ENCODE peak calls at places on chromosome 6, in four cellular contexts. V, G, P and M are unnamed samples.

GRCh38 chr6:100892693-100893092 is 11.6 kb upstream of the ASCC3 start:
- DNase-seq in V (no peak), G (no peak), P (peak), M (no peak)

GRCh38 chr6:14776307-14776706 is 469.6 kb upstream of the JARID2 start:
- DNase-seq in V (no peak), G (no peak), P (no peak), M (no peak)

GRCh38 chr6:149515494-149515893 is 30.3 kb downstream of the PPIL4 start:
- DNase-seq in V (no peak), G (no peak), P (no peak), M (no peak)

GRCh38 chr6:12138377-12138776 is 126.3 kb downstream of the HIVEP1 start:
- DNase-seq in V (no peak), G (peak), P (no peak), M (no peak)

GRCh38 chr6:36633915-36634314 is 39.8 kb downstream of the SRSF3 start:
- DNase-seq in V (no peak), G (peak), P (peak), M (no peak)

GRCh38 chr6:169411296-169411695 is 157.7 kb upstream of the THBS2 start:
- DNase-seq in V (no peak), G (no peak), P (no peak), M (no peak)

GRCh38 chr6:134813146-134813545 is 136.8 kb downstream of the ALDH8A1 start:
- DNase-seq in V (no peak), G (no peak), P (no peak), M (no peak)

GRCh38 chr6:152575621-152576150 is 61.5 kb downstream of the SYNE1 start:
- DNase-seq in V (no peak), G (no peak), P (no peak), M (no peak)

GRCh38 chr6:31871068-31871659 is 7.6 kb downstream of the SLC44A4 start:
- DNase-seq in V (no peak), G (no peak), P (peak), M (no peak)

GRCh38 chr6:129521946-129522345 is 188.0 kb downstream of the ARHGAP18 start:
- DNase-seq in V (no peak), G (no peak), P (no peak), M (no peak)

GRCh38 chr6:42030585-42031506 is 19.5 kb upstream of the TAF8 start:
- DNase-seq in V (peak), G (no peak), P (peak), M (no peak)

GRCh38 chr6:6891949-6892461 is 215.8 kb upstream of the RREB1 start:
- DNase-seq in V (no peak), G (no peak), P (no peak), M (no peak)

GRCh38 chr6:141195251-141195832 is 937.4 kb upstream of the GJE1 start:
- DNase-seq in V (no peak), G (peak), P (no peak), M (no peak)

GRCh38 chr6:88165877-88166492 is at the start of gene CNR1:
- DNase-seq in V (peak), G (no peak), P (peak), M (no peak)

GRCh38 chr6:90080876-90081464 is 186.7 kb downstream of the GJA10 start:
- DNase-seq in V (no peak), G (no peak), P (no peak), M (peak)

GRCh38 chr6:158027590-158028285 is 46.1 kb downstream of the SYNJ2 start:
- DNase-seq in V (no peak), G (no peak), P (no peak), M (no peak)

GRCh38 chr6:33014841-33015634 is 5.6 kb upstream of the HLA-DOA start:
- DNase-seq in V (peak), G (peak), P (peak), M (peak)

GRCh38 chr6:144145546-144145945 is 4.8 kb upstream of the STX11 start:
- DNase-seq in V (peak), G (no peak), P (no peak), M (no peak)

GRCh38 chr6:35728663-35729348 is 8.0 kb upstream of the ARMC12 start:
- DNase-seq in V (peak), G (no peak), P (peak), M (no peak)

GRCh38 chr6:84309336-84309735 is 81.9 kb upstream of the CEP162 start:
- DNase-seq in V (no peak), G (no peak), P (no peak), M (no peak)

DNA sequence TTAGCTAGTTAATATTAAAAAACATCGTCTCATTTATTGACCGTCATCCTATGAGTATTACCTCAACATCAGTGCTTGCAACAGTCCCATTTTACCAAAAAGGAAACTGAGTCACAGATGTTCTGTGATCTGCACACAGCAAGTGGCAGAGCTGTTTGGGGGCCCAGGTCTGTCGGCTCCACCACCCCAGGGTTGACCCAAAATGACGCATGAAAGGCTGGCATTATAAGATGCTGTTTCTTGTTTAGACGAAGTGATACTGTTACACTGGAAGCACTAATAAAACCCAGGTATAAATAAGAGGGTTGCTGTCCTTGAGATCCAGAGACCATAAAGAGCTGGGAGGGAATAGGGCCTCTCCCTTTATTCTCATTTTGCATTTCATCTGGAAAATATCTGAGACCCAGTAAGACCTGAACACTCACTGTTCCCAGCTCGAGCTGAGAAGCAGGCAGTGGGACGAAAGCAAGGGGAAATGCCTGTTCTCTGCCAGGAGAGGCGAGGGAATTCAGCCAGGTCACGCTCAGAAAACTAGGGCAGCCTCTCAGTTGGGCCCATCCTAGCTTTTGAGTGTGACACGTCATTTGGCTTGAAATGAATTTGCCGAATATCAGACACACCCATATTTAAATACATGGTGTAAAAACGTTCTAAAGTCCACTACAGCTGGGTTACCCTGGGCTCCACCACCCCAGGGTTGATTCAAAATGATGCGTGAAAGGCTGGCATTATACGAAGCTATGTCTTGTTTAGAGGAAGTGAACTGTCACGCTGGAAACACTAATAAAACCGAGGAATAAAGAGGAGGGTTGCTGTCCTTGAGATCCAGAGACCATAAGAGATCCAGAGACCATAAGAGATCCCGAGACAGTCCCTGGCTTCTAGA is 1.4 kb upstream of the MICAL1 start:
- DNase-seq in V (no peak), G (no peak), P (no peak), M (no peak)
- TF ChIP-seq NFIC in V (no peak), G (no peak), P (no peak), M (no peak)

GRCh38 chr6:154113392-154113791 is 74.4 kb downstream of the OPRM1 start:
- DNase-seq in V (no peak), G (no peak), P (no peak), M (no peak)
- TF ChIP-seq NFIC in V (no peak), G (no peak), P (no peak), M (no peak)

DNA sequence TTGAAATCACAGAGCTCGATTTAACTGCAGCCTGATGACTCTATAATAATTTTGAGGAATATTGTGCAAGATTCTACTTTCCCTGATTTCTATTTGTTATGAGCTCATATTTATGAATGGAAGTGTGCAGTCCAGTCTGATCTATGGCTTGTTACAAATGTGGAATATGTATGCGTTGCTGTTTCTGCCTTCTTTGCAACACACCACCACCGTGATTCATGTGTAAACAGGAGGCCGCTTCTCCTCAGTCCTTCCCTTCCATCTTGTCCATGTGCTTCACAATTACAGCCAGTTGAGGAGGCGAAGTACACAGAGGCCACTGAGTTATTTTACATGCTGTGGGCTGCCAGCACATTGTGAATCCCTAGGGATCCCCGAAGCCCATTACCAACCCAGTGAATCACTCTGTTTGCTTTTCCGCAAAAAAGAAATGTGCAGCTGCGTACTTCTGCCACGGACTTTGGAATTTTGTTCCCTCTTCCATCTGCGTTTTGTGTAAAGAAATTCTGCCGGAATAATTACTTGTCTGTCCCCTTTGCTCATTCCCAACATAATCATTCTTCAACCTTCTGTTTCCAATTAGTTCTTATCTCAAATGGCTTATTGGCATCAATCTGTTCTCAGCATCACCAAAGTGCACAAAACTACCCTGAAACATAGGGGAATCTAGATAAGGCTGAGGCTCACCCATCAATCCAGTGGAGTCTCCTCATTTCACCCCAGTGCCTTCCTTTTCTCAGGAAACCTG is 551.6 kb upstream of the CITED2 start:
- DNase-seq in V (no peak), G (peak), P (peak), M (no peak)
- TF ChIP-seq NFIC in V (no peak), G (peak), P (peak), M (no peak)

GRCh38 chr6:44044940-44045671 is 82.1 kb downstream of the MRPL14 start:
- DNase-seq in V (no peak), G (no peak), P (no peak), M (no peak)

GRCh38 chr6:44043036-44043478 is 84.2 kb downstream of the MRPL14 start:
- DNase-seq in V (no peak), G (peak), P (no peak), M (no peak)

GRCh38 chr6:44044154-44044539 is 83.1 kb downstream of the MRPL14 start:
- DNase-seq in V (no peak), G (peak), P (no peak), M (no peak)

GRCh38 chr6:44042261-44043035 is 84.8 kb downstream of the MRPL14 start:
- DNase-seq in V (no peak), G (no peak), P (no peak), M (no peak)

DNA sequence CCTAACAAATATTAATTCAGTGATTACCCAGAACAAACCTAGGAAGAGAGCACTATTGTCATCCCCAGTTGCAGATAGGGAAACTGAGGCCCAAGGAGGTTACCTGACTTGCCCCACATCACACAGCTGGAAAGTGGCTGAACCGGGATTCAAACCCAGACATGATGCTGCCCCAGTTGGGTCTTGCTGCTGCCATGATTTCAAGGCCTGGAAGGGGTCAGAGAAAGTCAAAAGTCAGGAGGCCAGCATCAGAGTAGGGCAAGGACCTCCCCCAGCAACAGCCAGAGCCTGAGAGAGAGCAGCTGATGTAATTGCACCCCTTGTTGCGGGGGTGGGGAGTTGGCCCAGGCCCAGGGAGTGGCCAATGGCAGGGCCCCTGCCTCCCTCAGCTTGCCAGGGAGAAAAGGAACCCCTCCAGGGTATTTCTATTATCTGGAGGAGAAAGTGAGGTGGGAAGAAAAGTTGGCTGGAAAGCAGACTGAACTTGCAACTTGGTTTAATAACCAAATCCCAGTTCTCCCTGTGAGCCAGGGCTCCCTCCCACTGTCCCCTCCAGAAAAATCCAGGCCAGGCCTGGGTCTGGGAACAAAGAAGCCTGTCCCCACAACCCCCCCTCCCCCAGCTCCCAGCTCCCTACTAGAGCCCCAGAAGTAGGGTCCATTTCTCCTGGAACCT is 83.6 kb downstream of the MRPL14 start:
- DNase-seq in V (peak), G (no peak), P (peak), M (no peak)
- TF ChIP-seq NFIC in V (peak), G (no peak), P (peak), M (no peak)

DNA sequence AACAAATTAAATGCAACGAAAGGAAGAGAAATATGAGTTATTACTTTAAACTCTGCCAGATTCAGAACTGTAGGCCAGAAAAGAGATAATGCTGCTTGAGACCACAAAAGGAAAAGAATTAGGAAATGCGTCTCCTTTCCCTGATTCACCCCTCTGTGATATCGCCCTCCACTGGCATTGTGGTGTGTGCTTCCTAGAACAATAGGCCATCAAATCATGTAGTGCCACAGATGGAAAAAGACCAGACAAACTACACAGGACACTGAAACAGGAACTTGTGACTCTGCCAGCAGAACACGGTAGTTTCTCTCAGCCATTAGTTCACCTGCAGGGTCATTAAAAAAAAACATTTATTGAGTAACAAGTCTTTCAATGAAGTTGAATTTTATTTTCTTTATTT is 14.8 kb upstream of the LAMA4 start:
- DNase-seq in V (no peak), G (no peak), P (no peak), M (no peak)
- TF ChIP-seq NFIC in V (no peak), G (no peak), P (no peak), M (no peak)

GRCh38 chr6:10460096-10460495 is 45.2 kb upstream of the TFAP2A start:
- DNase-seq in V (no peak), G (no peak), P (no peak), M (peak)
- TF ChIP-seq NFIC in V (no peak), G (no peak), P (no peak), M (peak)